ENCODE peak calls at places on chromosomes 2 and 18, in six cellular contexts. One of them, this sample, is unnamed. For H3K36me3, the result is how much of the 10 kb centered on the place peaks cover.

GRCh38 chr2:216829533-216829932 is 30.3 kb downstream of the TNP1 start:
- DNase-seq in CD8-positive, alpha-beta T cell: no peak
- DNase-seq in heart right ventricle: peak
- DNase-seq in body of pancreas: peak
- DNase-seq in PC-9: peak
- DNase-seq in HCT116: no peak
- DNase-seq in this sample: no peak

GRCh38 chr18:76801567-76802505 is 20.5 kb upstream of the ZNF236 start:
- DNase-seq in CD8-positive, alpha-beta T cell: no peak
- DNase-seq in heart right ventricle: peak
- DNase-seq in body of pancreas: peak
- DNase-seq in PC-9: peak
- DNase-seq in HCT116: no peak
- DNase-seq in this sample: peak

GRCh38 chr2:128584296-128584900 is 265.7 kb upstream of the HS6ST1 start:
- DNase-seq in CD8-positive, alpha-beta T cell: no peak
- DNase-seq in heart right ventricle: no peak
- DNase-seq in body of pancreas: no peak
- DNase-seq in PC-9: no peak
- DNase-seq in HCT116: no peak
- DNase-seq in this sample: no peak

GRCh38 chr18:55479656-55480420 is 108.2 kb downstream of the TCF4 start:
- DNase-seq in CD8-positive, alpha-beta T cell: no peak
- DNase-seq in heart right ventricle: no peak
- DNase-seq in body of pancreas: no peak
- DNase-seq in PC-9: no peak
- DNase-seq in HCT116: no peak
- DNase-seq in this sample: no peak

GRCh38 chr2:193963472-193964119 is 1693.4 kb upstream of the SLC39A10 start:
- DNase-seq in CD8-positive, alpha-beta T cell: no peak
- DNase-seq in heart right ventricle: no peak
- DNase-seq in body of pancreas: no peak
- DNase-seq in PC-9: no peak
- DNase-seq in HCT116: peak
- DNase-seq in this sample: no peak

GRCh38 chr2:167196461-167197252 is 308.4 kb downstream of the XIRP2 start:
- DNase-seq in CD8-positive, alpha-beta T cell: no peak
- DNase-seq in heart right ventricle: peak
- DNase-seq in body of pancreas: peak
- DNase-seq in PC-9: no peak
- DNase-seq in HCT116: no peak
- DNase-seq in this sample: no peak

GRCh38 chr18:10432781-10433180 is 21.7 kb upstream of the APCDD1 start:
- DNase-seq in CD8-positive, alpha-beta T cell: no peak
- DNase-seq in heart right ventricle: no peak
- DNase-seq in body of pancreas: no peak
- DNase-seq in PC-9: no peak
- DNase-seq in HCT116: no peak
- DNase-seq in this sample: no peak

GRCh38 chr2:25168256-25169072 is at the start of gene POMC:
- DNase-seq in CD8-positive, alpha-beta T cell: peak
- DNase-seq in heart right ventricle: no peak
- DNase-seq in body of pancreas: peak
- DNase-seq in PC-9: no peak
- DNase-seq in HCT116: no peak
- DNase-seq in this sample: peak

GRCh38 chr2:205343103-205343502 is 339.2 kb upstream of the NRP2 start:
- DNase-seq in CD8-positive, alpha-beta T cell: no peak
- DNase-seq in heart right ventricle: no peak
- DNase-seq in body of pancreas: no peak
- DNase-seq in PC-9: no peak
- DNase-seq in HCT116: no peak
- DNase-seq in this sample: no peak

GRCh38 chr2:19361325-19361990 is 3.0 kb upstream of the OSR1 start:
- DNase-seq in CD8-positive, alpha-beta T cell: no peak
- DNase-seq in heart right ventricle: no peak
- DNase-seq in body of pancreas: no peak
- DNase-seq in PC-9: no peak
- DNase-seq in HCT116: no peak
- DNase-seq in this sample: no peak

GRCh38 chr2:158688722-158689121 is 106.4 kb upstream of the DAPL1 start:
- DNase-seq in CD8-positive, alpha-beta T cell: no peak
- DNase-seq in heart right ventricle: no peak
- DNase-seq in body of pancreas: no peak
- DNase-seq in PC-9: no peak
- DNase-seq in HCT116: no peak
- DNase-seq in this sample: no peak

GRCh38 chr18:34493099-34493544 is 217.0 kb upstream of the DTNA start:
- DNase-seq in CD8-positive, alpha-beta T cell: no peak
- DNase-seq in heart right ventricle: peak
- DNase-seq in body of pancreas: peak
- DNase-seq in PC-9: peak
- DNase-seq in HCT116: no peak
- DNase-seq in this sample: peak

GRCh38 chr2:56680971-56681631 is 497.3 kb downstream of the CCDC85A start:
- DNase-seq in CD8-positive, alpha-beta T cell: no peak
- DNase-seq in heart right ventricle: no peak
- DNase-seq in body of pancreas: no peak
- DNase-seq in PC-9: no peak
- DNase-seq in HCT116: no peak
- DNase-seq in this sample: no peak

GRCh38 chr2:98086491-98087446 is at the start of gene VWA3B:
- DNase-seq in CD8-positive, alpha-beta T cell: peak
- DNase-seq in heart right ventricle: peak
- DNase-seq in body of pancreas: peak
- DNase-seq in PC-9: peak
- DNase-seq in HCT116: peak
- DNase-seq in this sample: peak

GRCh38 chr18:69495338-69495737 is 94.7 kb downstream of the DOK6 start:
- DNase-seq in CD8-positive, alpha-beta T cell: no peak
- DNase-seq in heart right ventricle: no peak
- DNase-seq in body of pancreas: no peak
- DNase-seq in PC-9: no peak
- DNase-seq in HCT116: no peak
- DNase-seq in this sample: no peak
- H3K4me3 ChIP-seq in CD8-positive, alpha-beta T cell: no peak
- H3K4me3 ChIP-seq in heart right ventricle: no peak
- H3K4me3 ChIP-seq in body of pancreas: no peak
- H3K4me3 ChIP-seq in PC-9: no peak
- H3K4me3 ChIP-seq in HCT116: no peak
- H3K4me3 ChIP-seq in this sample: no peak

DNA sequence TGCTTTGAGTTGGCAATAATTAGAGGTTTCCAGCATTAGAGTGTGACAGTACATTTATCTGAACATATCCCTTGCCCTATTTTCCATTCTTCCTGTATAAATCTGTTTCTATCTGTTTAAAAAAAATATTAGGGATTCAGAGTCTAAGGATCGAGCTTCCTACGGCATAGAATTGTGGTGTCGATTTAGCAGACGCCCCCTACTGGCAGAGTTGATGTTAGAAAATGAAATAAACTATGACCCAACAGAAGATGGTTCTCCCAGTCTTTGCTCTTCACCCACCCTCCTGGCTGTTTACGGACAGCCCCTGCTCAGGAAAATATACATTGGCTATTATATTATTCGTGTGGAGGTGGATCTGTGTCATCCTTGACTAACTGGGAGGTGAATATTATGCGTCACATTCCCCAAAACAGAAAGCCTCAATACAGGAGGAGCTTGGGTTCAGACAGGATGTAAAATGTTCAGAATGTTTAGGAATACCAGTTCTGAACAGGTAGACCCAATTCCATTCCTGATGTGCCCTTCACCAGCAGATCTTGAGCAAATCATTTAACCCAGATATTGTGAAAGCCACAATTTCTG is 10.6 kb upstream of the ERMN start:
- DNase-seq in CD8-positive, alpha-beta T cell: peak
- DNase-seq in heart right ventricle: peak
- DNase-seq in body of pancreas: peak
- DNase-seq in PC-9: no peak
- DNase-seq in HCT116: peak
- DNase-seq in this sample: no peak
- TF ChIP-seq CTCF in CD8-positive, alpha-beta T cell: peak
- TF ChIP-seq CTCF in heart right ventricle: peak
- TF ChIP-seq CTCF in body of pancreas: peak
- TF ChIP-seq CTCF in PC-9: peak
- TF ChIP-seq CTCF in HCT116: peak
- TF ChIP-seq CTCF in this sample: peak

DNA sequence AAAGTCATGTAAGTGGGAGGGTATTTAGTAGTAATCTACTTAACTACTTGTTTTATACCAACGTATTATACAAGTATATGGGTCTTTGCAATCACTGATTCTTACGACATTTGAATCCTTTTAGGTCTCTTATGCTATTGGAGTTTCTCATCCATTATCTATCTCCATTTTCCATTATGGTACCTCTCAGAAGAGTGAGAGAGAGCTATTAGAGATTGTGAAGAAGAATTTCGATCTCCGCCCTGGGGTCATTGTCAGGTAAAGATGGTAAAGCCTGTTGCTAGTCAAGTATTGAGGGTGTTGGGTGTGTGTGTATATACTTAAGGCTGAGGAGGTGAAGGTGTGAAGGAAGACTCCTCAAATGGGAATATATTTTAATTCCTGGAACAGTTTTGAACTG is 3.8 kb downstream of the MAT2A start:
- DNase-seq in CD8-positive, alpha-beta T cell: no peak
- DNase-seq in heart right ventricle: no peak
- DNase-seq in body of pancreas: no peak
- DNase-seq in PC-9: no peak
- DNase-seq in HCT116: no peak
- DNase-seq in this sample: no peak
- H3K36me3 ChIP-seq in CD8-positive, alpha-beta T cell: under half
- H3K36me3 ChIP-seq in heart right ventricle: under half
- H3K36me3 ChIP-seq in body of pancreas: under half
- H3K36me3 ChIP-seq in PC-9: half or more
- H3K36me3 ChIP-seq in HCT116: half or more
- H3K36me3 ChIP-seq in this sample: under half

GRCh38 chr2:7899923-7900322 is 781.9 kb upstream of the ID2 start:
- DNase-seq in CD8-positive, alpha-beta T cell: no peak
- DNase-seq in heart right ventricle: no peak
- DNase-seq in body of pancreas: no peak
- DNase-seq in PC-9: no peak
- DNase-seq in HCT116: no peak
- DNase-seq in this sample: no peak
- H3K4me3 ChIP-seq in CD8-positive, alpha-beta T cell: no peak
- H3K4me3 ChIP-seq in heart right ventricle: no peak
- H3K4me3 ChIP-seq in body of pancreas: no peak
- H3K4me3 ChIP-seq in PC-9: no peak
- H3K4me3 ChIP-seq in HCT116: no peak
- H3K4me3 ChIP-seq in this sample: no peak

GRCh38 chr2:202545523-202545922 is 89.2 kb upstream of the FAM117B start:
- DNase-seq in CD8-positive, alpha-beta T cell: no peak
- DNase-seq in heart right ventricle: no peak
- DNase-seq in body of pancreas: no peak
- DNase-seq in PC-9: no peak
- DNase-seq in HCT116: no peak
- DNase-seq in this sample: no peak
- TF ChIP-seq CTCF in CD8-positive, alpha-beta T cell: no peak
- TF ChIP-seq CTCF in heart right ventricle: no peak
- TF ChIP-seq CTCF in body of pancreas: no peak
- TF ChIP-seq CTCF in PC-9: no peak
- TF ChIP-seq CTCF in HCT116: no peak
- TF ChIP-seq CTCF in this sample: no peak

GRCh38 chr2:32594573-32594972 is 33.3 kb upstream of the TTC27 start:
- DNase-seq in CD8-positive, alpha-beta T cell: no peak
- DNase-seq in heart right ventricle: no peak
- DNase-seq in body of pancreas: no peak
- DNase-seq in PC-9: no peak
- DNase-seq in HCT116: no peak
- DNase-seq in this sample: no peak
- H3K36me3 ChIP-seq in CD8-positive, alpha-beta T cell: under half
- H3K36me3 ChIP-seq in heart right ventricle: under half
- H3K36me3 ChIP-seq in body of pancreas: under half
- H3K36me3 ChIP-seq in PC-9: under half
- H3K36me3 ChIP-seq in HCT116: under half
- H3K36me3 ChIP-seq in this sample: under half

GRCh38 chr2:174036825-174037224 is 71.7 kb upstream of the SP3 start:
- DNase-seq in CD8-positive, alpha-beta T cell: no peak
- DNase-seq in heart right ventricle: no peak
- DNase-seq in body of pancreas: no peak
- DNase-seq in PC-9: no peak
- DNase-seq in HCT116: no peak
- DNase-seq in this sample: no peak

GRCh38 chr2:174035117-174035516 is 69.9 kb upstream of the SP3 start:
- DNase-seq in CD8-positive, alpha-beta T cell: no peak
- DNase-seq in heart right ventricle: no peak
- DNase-seq in body of pancreas: no peak
- DNase-seq in PC-9: no peak
- DNase-seq in HCT116: no peak
- DNase-seq in this sample: no peak

GRCh38 chr2:174033163-174033550 is 68.0 kb upstream of the SP3 start:
- DNase-seq in CD8-positive, alpha-beta T cell: no peak
- DNase-seq in heart right ventricle: no peak
- DNase-seq in body of pancreas: no peak
- DNase-seq in PC-9: no peak
- DNase-seq in HCT116: no peak
- DNase-seq in this sample: no peak

GRCh38 chr2:174038472-174038871 is 73.3 kb upstream of the SP3 start:
- DNase-seq in CD8-positive, alpha-beta T cell: no peak
- DNase-seq in heart right ventricle: no peak
- DNase-seq in body of pancreas: no peak
- DNase-seq in PC-9: no peak
- DNase-seq in HCT116: no peak
- DNase-seq in this sample: no peak

DNA sequence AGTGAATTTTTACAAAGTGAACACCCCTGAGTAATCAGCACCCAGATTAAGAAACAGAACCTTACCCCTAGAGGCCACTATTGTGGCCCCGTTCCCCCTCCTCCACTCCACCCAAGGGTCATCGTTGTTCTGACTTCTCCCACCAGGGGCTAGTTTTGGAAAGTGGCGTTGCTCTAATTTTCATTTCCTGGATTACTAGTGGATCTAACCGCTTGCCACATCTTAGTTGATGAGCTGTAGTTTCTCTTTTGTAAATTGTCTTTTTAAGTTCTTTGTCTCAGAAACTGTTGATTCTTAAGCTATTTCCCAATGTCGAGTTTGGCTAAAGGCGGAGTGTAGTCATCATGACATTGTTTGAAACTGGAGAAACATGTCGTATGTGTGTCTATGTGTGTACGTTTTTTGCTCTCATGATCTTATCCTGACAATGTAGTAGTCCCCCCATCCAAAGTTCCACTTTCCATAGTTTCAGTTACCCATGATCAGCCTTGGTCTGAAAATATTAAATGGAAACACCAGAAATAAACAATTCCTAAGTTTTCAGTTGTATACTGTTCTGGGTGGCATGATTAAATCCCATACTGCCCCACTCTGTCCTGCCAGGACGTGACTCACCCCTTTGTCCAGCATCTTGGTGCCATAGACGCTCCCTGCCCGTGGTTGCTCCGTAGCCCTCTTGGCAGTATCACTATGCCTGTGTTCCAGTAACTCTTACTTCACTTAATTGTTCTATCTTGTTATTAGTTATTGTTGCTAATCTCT is 71.0 kb upstream of the SP3 start:
- DNase-seq in CD8-positive, alpha-beta T cell: no peak
- DNase-seq in heart right ventricle: no peak
- DNase-seq in body of pancreas: no peak
- DNase-seq in PC-9: peak
- DNase-seq in HCT116: no peak
- DNase-seq in this sample: no peak
- H3K4me3 ChIP-seq in CD8-positive, alpha-beta T cell: no peak
- H3K4me3 ChIP-seq in heart right ventricle: no peak
- H3K4me3 ChIP-seq in body of pancreas: no peak
- H3K4me3 ChIP-seq in PC-9: no peak
- H3K4me3 ChIP-seq in HCT116: no peak
- H3K4me3 ChIP-seq in this sample: no peak

GRCh38 chr2:203858176-203858575 is 9.4 kb upstream of the CTLA4 start:
- DNase-seq in CD8-positive, alpha-beta T cell: no peak
- DNase-seq in heart right ventricle: no peak
- DNase-seq in body of pancreas: no peak
- DNase-seq in PC-9: no peak
- DNase-seq in HCT116: peak
- DNase-seq in this sample: no peak
- TF ChIP-seq CTCF in CD8-positive, alpha-beta T cell: peak
- TF ChIP-seq CTCF in heart right ventricle: peak
- TF ChIP-seq CTCF in body of pancreas: no peak
- TF ChIP-seq CTCF in PC-9: no peak
- TF ChIP-seq CTCF in HCT116: no peak
- TF ChIP-seq CTCF in this sample: peak